ENCODE peak calls at places on chromosomes 5 and 9, in four cellular contexts. C, Z, S and R are unnamed samples.

GRCh38 chr9:135702002-135702721 is at the start of gene KCNT1:
- DNase-seq in C (peak; percentile 99), Z (peak; percentile 73), S (peak; percentile 22), R (peak; percentile 81)

GRCh38 chr9:36258989-36259315 is 704 bp upstream of the GNE start:
- DNase-seq in C (no peak), Z (no peak), S (no peak), R (no peak)

GRCh38 chr9:111163738-111164399 is 125.6 kb upstream of the LPAR1 start:
- DNase-seq in C (no peak), Z (no peak), S (no peak), R (no peak)

GRCh38 chr5:124773291-124774001 is 27.0 kb upstream of the ZNF608 start:
- DNase-seq in C (no peak), Z (no peak), S (no peak), R (no peak)

GRCh38 chr9:135939351-135940265 is 21.6 kb downstream of the UBAC1 start:
- DNase-seq in C (no peak), Z (no peak), S (no peak), R (no peak)

GRCh38 chr9:69379250-69379982 is 54.4 kb downstream of the ENTREP1 start:
- DNase-seq in C (no peak), Z (no peak), S (no peak), R (peak; percentile 63)

GRCh38 chr5:105508519-105508918 is 1945.9 kb upstream of the NUDT12 start:
- DNase-seq in C (no peak), Z (no peak), S (no peak), R (no peak)

GRCh38 chr5:154038604-154039457 is at the start of the genes FAM114A2 and MFAP3:
- DNase-seq in C (peak; percentile 54), Z (peak; percentile 95), S (peak; percentile 93), R (peak; percentile 94)

GRCh38 chr5:180155331-180155881 is 53.6 kb downstream of the RASGEF1C start:
- DNase-seq in C (peak; percentile 23), Z (no peak), S (no peak), R (no peak)

GRCh38 chr9:10438955-10439354 is 173.8 kb downstream of the PTPRD start:
- DNase-seq in C (no peak), Z (no peak), S (no peak), R (no peak)

GRCh38 chr9:24616858-24617257 is 71.2 kb upstream of the IZUMO3 start:
- DNase-seq in C (no peak), Z (no peak), S (no peak), R (no peak)

GRCh38 chr5:137206030-137206715 is 293.0 kb downstream of the SPOCK1 start:
- DNase-seq in C (no peak), Z (peak; percentile 68), S (no peak), R (peak; percentile 76)

GRCh38 chr5:35598707-35599370 is 18.8 kb upstream of the SPEF2 start:
- DNase-seq in C (no peak), Z (no peak), S (peak; percentile 18), R (peak; percentile 42)

GRCh38 chr5:138737494-138738265 is 15.5 kb upstream of the CTNNA1 start:
- DNase-seq in C (no peak), Z (no peak), S (no peak), R (no peak)

GRCh38 chr5:41128291-41128690 is 57.1 kb upstream of the MROH2B start:
- DNase-seq in C (no peak), Z (no peak), S (no peak), R (no peak)

GRCh38 chr9:1207681-1208080 is 157.5 kb downstream of the DMRT2 start:
- DNase-seq in C (no peak), Z (no peak), S (no peak), R (no peak)

GRCh38 chr9:16182784-16183183 is 629.9 kb downstream of the CCDC171 start:
- DNase-seq in C (no peak), Z (no peak), S (no peak), R (no peak)

GRCh38 chr5:21152611-21153010 is 1164.6 kb upstream of the CDH18 start:
- DNase-seq in C (no peak), Z (no peak), S (no peak), R (no peak)

GRCh38 chr5:14212838-14213237 is 69.7 kb downstream of the TRIO start:
- DNase-seq in C (no peak), Z (no peak), S (peak; percentile 78), R (no peak)

GRCh38 chr5:135576075-135576599 is 2.7 kb downstream of the CXCL14 start:
- DNase-seq in C (no peak), Z (no peak), S (no peak), R (peak; percentile 43)

GRCh38 chr5:150469718-150470470 is 20.4 kb upstream of the RPS14 start:
- DNase-seq in C (no peak), Z (no peak), S (no peak), R (no peak)

GRCh38 chr5:140795259-140795641 is 598 bp downstream of the PCDHA2 start:
- DNase-seq in C (no peak), Z (no peak), S (no peak), R (peak; percentile 18)